ENCODE peak calls at places on chromosome 9, in five cellular contexts. S, Q, P, G and X are unnamed samples.

GRCh38 chr9:121376214-121376830 is 6.3 kb upstream of the STOM start:
- DNase-seq in S (no peak), G (no peak), Q (no peak), P (no peak), X (no peak)

GRCh38 chr9:127537792-127538191 is 74.3 kb upstream of the STXBP1 start:
- DNase-seq in P (no peak), Q (no peak), G (no peak), S (no peak), X (no peak)

GRCh38 chr9:89177401-89178161 is 1.0 kb downstream of the SHC3 start:
- DNase-seq in S (no peak), Q (no peak), P (no peak), G (no peak), X (no peak)

GRCh38 chr9:137973829-137974416 is 96.3 kb downstream of the CACNA1B start:
- DNase-seq in P (no peak), G (no peak), Q (no peak), S (no peak), X (no peak)

GRCh38 chr9:133477992-133478850 is 678 bp downstream of the SLC2A6 start:
- DNase-seq in Q (peak; percentile 43), G (no peak), S (peak; percentile 14), P (no peak), X (no peak)

GRCh38 chr9:131278421-131279111 is 2.3 kb upstream of the FAM78A start:
- DNase-seq in Q (no peak), G (no peak), S (no peak), P (no peak), X (no peak)

GRCh38 chr9:99778308-99778707 is 43.4 kb upstream of the NR4A3 start:
- DNase-seq in Q (no peak), G (no peak), P (peak; percentile 49), S (peak; percentile 92), X (no peak)

GRCh38 chr9:93131599-93132286 is 2.3 kb downstream of the NINJ1 start:
- DNase-seq in P (no peak), G (peak; percentile 7), Q (no peak), S (no peak), X (no peak)

GRCh38 chr9:89463986-89464901 is 33.7 kb downstream of the SEMA4D start:
- DNase-seq in S (no peak), G (peak; percentile 76), P (no peak), Q (no peak), X (no peak)

GRCh38 chr9:35510366-35510744 is 20.4 kb downstream of the RUSC2 start:
- DNase-seq in G (no peak), P (no peak), Q (no peak), S (no peak), X (no peak)
- H3K4me3 ChIP-seq in G (no peak overlapping the region), P (peak overlapping the region; percentile 21), Q (peak overlapping the region; percentile 2), S (no peak overlapping the region), X (peak overlapping the region; percentile 37)

DNA sequence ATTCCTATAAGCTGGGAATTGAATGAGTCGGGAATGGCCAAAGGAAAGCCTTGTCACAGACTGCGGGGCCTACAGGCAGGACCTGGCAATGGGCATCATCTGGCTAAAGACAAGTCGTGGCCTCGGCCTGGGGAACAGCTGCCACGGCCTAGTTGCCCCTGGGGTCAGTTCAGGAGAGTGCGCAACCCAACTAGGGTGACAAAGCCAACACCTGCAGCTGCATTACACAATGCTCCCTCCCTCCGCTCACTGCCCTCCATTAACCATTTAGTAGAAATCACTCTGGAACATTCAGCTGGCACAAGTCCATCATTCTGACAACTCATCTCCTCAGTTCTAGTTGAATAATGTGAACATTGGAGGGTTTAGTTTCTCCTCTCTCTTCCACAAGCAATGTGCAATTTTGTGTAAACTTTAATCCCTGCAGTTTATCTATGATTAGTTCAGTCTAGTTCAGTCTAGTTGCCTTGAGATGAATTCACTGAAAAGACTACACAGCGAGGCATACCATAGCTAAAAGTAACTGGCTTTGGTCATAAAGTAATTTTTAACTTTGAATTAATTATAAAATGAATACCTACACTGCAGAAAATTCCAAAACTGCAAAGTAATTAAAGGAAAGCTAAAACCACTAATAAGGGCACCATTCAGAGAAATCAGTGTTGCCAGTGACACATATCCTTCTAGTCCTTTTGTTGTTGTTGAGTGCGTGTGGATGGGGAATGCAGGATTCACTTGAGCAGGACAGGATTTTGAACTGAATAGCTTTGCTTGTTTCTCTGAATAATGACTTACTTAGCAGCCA is 5.1 kb downstream of the GLDC start:
- DNase-seq in P (no peak), Q (no peak), G (no peak), S (no peak), X (no peak)
- H3K27ac ChIP-seq in P (no peak overlapping the region), Q (no peak overlapping the region), G (no peak overlapping the region), S (no peak overlapping the region), X (no peak overlapping the region)

DNA sequence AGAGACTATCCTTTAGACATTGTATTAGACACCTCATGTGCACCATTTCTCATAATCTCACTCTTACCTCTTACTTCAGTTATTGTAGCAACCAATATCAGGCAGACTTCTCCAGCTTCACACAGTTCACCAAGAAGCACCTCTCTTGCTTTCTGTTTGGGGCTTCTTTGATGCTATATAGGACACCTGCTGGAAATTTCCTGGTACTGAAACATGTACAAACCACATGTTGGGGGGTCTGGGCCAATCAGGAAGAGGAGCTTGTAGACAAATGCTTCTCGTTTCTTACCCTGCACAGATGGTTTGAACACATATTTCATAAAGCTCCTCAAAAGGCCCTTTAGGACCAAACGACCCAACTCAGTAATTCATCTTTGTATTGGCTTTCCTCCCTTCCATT is 212.1 kb downstream of the IZUMO3 start:
- DNase-seq in G (no peak), Q (no peak), P (no peak), S (no peak), X (no peak)
- TF ChIP-seq CTCF in G (no peak), Q (no peak), P (no peak), S (no peak), X (no peak)

GRCh38 chr9:32399110-32399815 is 14.8 kb downstream of the ACO1 start:
- DNase-seq in G (no peak), Q (no peak), S (no peak), P (no peak), X (no peak)

GRCh38 chr9:32395483-32396216 is 11.2 kb downstream of the ACO1 start:
- DNase-seq in Q (peak; percentile 29), G (no peak), P (no peak), S (peak; percentile 93), X (no peak)

GRCh38 chr9:32398207-32398606 is 13.8 kb downstream of the ACO1 start:
- DNase-seq in S (peak; percentile 59), P (no peak), Q (no peak), G (no peak), X (no peak)

GRCh38 chr9:32389365-32389764 is 4.9 kb downstream of the ACO1 start:
- DNase-seq in G (no peak), P (no peak), S (no peak), Q (no peak), X (no peak)

DNA sequence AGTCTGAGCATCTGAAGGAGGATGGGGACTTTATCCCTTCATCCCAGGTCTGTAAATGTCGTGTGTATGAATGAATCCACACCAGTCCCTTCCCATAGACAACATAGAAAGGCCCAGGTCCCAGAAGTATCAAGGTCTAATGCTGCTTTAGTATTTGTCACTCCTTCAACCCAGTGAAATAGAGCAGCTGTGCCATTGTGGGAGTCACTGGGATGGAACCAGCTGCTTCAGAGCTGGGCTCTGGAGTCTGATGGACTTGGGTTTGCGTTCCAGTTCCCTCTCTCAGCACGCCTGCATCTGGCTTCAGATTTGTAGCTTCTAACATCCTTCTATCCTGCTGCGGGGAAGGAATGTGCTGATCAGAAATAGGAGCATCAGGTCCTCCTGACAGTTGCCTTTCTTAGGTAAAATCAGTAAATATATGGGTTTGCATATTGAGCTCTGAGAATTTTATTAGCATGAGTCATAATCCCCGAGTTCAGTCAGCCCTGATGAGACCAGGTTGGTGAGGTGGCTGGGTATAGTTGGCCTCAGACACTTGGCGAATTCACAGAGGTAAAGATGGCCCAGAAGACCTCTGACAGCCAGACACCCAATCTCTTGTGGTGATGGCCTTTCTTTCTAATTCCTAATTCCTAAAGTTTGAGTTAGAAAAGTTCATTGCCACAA is 10.1 kb downstream of the ACO1 start:
- DNase-seq in P (no peak), S (no peak), G (no peak), Q (no peak), X (no peak)
- H3K4me3 ChIP-seq in P (no peak overlapping the region), S (no peak overlapping the region), G (no peak overlapping the region), Q (no peak overlapping the region), X (no peak overlapping the region)

GRCh38 chr9:112325600-112325999 is 7.8 kb downstream of the PTBP3 start:
- DNase-seq in P (no peak), Q (no peak), G (no peak), S (no peak), X (no peak)

GRCh38 chr9:112326194-112326593 is 7.2 kb downstream of the PTBP3 start:
- DNase-seq in S (no peak), P (no peak), G (no peak), Q (no peak), X (no peak)

GRCh38 chr9:112325127-112325526 is 8.3 kb downstream of the PTBP3 start:
- DNase-seq in Q (no peak), G (no peak), P (no peak), S (no peak), X (no peak)

GRCh38 chr9:112322701-112323377 is 10.6 kb downstream of the PTBP3 start:
- DNase-seq in P (no peak), S (no peak), Q (no peak), G (no peak), X (no peak)

GRCh38 chr9:112323378-112323854 is 10.0 kb downstream of the PTBP3 start:
- DNase-seq in Q (no peak), P (no peak), G (no peak), S (no peak), X (no peak)
- H3K27ac ChIP-seq in Q (no peak overlapping the region), P (no peak overlapping the region), G (peak overlapping the region; percentile 1), S (no peak overlapping the region), X (no peak overlapping the region)

DNA sequence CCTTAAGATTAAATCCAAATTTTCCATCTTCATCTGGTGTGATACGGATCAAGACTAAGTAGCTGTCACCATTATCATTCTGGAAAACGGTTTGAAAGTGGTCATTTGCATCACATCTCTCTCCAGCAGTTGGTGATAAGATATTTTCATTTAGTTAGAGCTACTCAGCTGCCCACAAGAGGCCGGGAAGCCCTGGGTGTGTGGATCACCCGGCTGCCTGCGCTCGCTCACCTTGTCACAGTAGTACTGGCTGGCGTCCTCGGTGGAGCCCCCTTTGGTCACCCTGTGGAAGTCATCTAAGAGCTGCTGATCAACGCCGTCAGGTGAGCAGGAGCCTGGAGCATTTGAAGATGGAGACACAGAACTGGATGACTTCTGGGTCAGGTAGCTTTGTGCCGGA is 88.1 kb downstream of the PTPN3 start:
- DNase-seq in S (no peak), P (no peak), Q (no peak), G (no peak), X (no peak)
- TF ChIP-seq CTCF in S (peak; percentile 34), P (no peak), Q (no peak), G (no peak), X (no peak)